ENCODE peak calls at places on chromosomes 7 and 10, in four cellular contexts. Z is heart left ventricle, H is natural killer cell, T is fibroblast of mammary gland. G is an unnamed sample.

GRCh38 chr7:51034531-51035264 is 252.0 kb upstream of the GRB10 start:
- DNase-seq in Z (no peak), H (no peak), T (peak), G (no peak)

GRCh38 chr7:105594034-105594433 is 12.7 kb upstream of the EFCAB10 start:
- DNase-seq in Z (no peak), H (no peak), T (no peak), G (no peak)

GRCh38 chr7:27151945-27152815 is at the start of gene HOXA3:
- DNase-seq in Z (no peak), H (no peak), T (peak), G (no peak)

GRCh38 chr7:127252736-127253288 is at the start of gene GRM8:
- DNase-seq in Z (no peak), H (peak), T (peak), G (peak)

GRCh38 chr10:129096340-129096984 is 370.6 kb upstream of the MGMT start:
- DNase-seq in Z (peak), H (no peak), T (peak), G (no peak)

GRCh38 chr7:75739796-75740672 is 1.3 kb upstream of the HIP1 start:
- DNase-seq in Z (no peak), H (no peak), T (peak), G (no peak)

GRCh38 chr7:495761-496321 is 23.8 kb downstream of the PDGFA start:
- DNase-seq in Z (peak), H (no peak), T (no peak), G (no peak)

GRCh38 chr7:106178593-106179134 is 66.6 kb upstream of the SYPL1 start:
- DNase-seq in Z (peak), H (no peak), T (peak), G (no peak)

GRCh38 chr10:131905603-131906268 is 4.9 kb downstream of the PPP2R2D start:
- DNase-seq in Z (no peak), H (no peak), T (no peak), G (no peak)

GRCh38 chr10:13815766-13816165 is 229.0 kb downstream of the PRPF18 start:
- DNase-seq in Z (no peak), H (no peak), T (peak), G (no peak)

GRCh38 chr10:3102721-3103410 is 35.5 kb downstream of the PFKP start:
- DNase-seq in Z (no peak), H (no peak), T (peak), G (no peak)

GRCh38 chr10:25786181-25786580 is 147.8 kb upstream of the MYO3A start:
- DNase-seq in Z (no peak), H (no peak), T (no peak), G (no peak)

GRCh38 chr7:19144661-19145428 is at the start of gene FERD3L:
- DNase-seq in Z (no peak), H (no peak), T (no peak), G (no peak)

GRCh38 chr10:33187427-33187999 is 147.0 kb downstream of the NRP1 start:
- DNase-seq in Z (no peak), H (no peak), T (no peak), G (no peak)

GRCh38 chr7:122013070-122013469 is 131.0 kb downstream of the AASS start:
- DNase-seq in Z (no peak), H (no peak), T (peak), G (no peak)

GRCh38 chr7:66737667-66738066 is 2.9 kb upstream of the RABGEF1 start:
- DNase-seq in Z (no peak), H (no peak), T (no peak), G (no peak)

GRCh38 chr7:141584935-141585334 is 33.7 kb downstream of the AGK start:
- DNase-seq in Z (no peak), H (no peak), T (no peak), G (no peak)

GRCh38 chr7:127571741-127572505 is 13.5 kb downstream of the GCC1 start:
- DNase-seq in Z (no peak), H (no peak), T (no peak), G (no peak)

GRCh38 chr7:20033621-20034200 is 183.5 kb downstream of the MACC1 start:
- DNase-seq in Z (no peak), H (no peak), T (peak), G (no peak)

GRCh38 chr7:50793115-50793946 is 10.6 kb upstream of the GRB10 start:
- DNase-seq in Z (peak), H (no peak), T (peak), G (no peak)

GRCh38 chr10:28661035-28661434 is 16.3 kb upstream of the BAMBI start:
- DNase-seq in Z (no peak), H (no peak), T (peak), G (no peak)

GRCh38 chr10:114408112-114408967 is 4.0 kb upstream of the AFAP1L2 start:
- DNase-seq in Z (no peak), H (no peak), T (no peak), G (no peak)
- TF ChIP-seq CTCF in Z (no peak), H (no peak), T (no peak), G (no peak)

GRCh38 chr10:120977892-120978291 is 126.7 kb downstream of the WDR11 start:
- DNase-seq in Z (no peak), H (no peak), T (no peak), G (no peak)

GRCh38 chr10:120981601-120982381 is 130.6 kb downstream of the WDR11 start:
- DNase-seq in Z (no peak), H (no peak), T (no peak), G (no peak)

GRCh38 chr10:120978589-120979252 is 127.6 kb downstream of the WDR11 start:
- DNase-seq in Z (no peak), H (no peak), T (peak), G (no peak)

GRCh38 chr10:120980316-120980975 is 129.3 kb downstream of the WDR11 start:
- DNase-seq in Z (no peak), H (no peak), T (no peak), G (no peak)

GRCh38 chr10:120979435-120980315 is 128.5 kb downstream of the WDR11 start:
- DNase-seq in Z (no peak), H (no peak), T (no peak), G (no peak)
- TF ChIP-seq CTCF in Z (no peak), H (no peak), T (no peak), G (no peak)

GRCh38 chr10:108439397-108439796 is 1274.9 kb upstream of the SORCS1 start:
- DNase-seq in Z (no peak), H (no peak), T (peak), G (no peak)
- TF ChIP-seq CTCF in Z (no peak), H (no peak), T (peak), G (no peak)

DNA sequence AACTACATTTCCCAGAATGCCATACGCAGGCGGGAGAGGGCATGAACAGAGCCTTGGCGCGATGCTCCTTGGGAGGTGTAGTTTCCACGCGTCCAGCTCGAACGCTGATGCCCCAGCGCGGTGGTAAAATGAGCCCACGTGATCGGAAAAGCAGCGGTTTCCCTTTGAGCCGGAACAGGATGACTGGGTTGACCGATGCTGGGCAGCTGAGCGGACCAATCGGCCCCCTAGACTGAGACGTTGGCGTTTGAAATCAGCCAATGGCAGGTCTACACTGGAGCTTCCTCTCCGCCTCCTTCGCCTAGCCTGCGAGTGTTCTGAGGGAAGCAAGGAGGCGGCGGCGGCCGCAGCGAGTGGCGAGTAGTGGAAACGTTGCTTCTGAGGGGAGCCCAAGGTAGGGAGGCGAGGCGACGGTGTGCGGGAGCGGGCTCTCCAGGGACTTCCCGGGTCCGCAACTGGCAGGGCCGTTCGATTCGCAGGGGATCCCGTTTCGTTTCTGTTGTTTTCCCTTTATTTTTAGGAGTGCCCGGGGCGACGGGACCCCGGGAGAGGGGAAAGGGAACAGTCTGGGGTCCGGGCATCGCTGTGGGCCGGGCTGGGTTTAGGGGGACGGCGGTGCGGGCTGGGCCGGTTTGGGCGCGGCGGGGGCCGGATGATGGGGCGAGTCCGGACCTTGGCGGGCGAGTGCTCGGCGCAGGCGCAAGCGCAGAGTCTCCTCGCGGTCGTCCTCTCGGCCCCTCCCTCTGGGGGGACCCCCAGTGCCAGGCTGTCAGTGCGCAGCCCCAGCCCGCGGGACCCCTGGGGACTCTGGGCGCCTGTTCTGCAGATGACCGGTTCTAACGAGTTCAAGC is at the start of gene BUB3:
- DNase-seq in Z (peak), H (peak), T (peak), G (peak)
- TF ChIP-seq CTCF in Z (peak), H (no peak), T (no peak), G (no peak)

GRCh38 chr7:3480197-3480596 is 179.1 kb downstream of the SDK1 start:
- DNase-seq in Z (no peak), H (no peak), T (no peak), G (no peak)

GRCh38 chr7:3481435-3481834 is 180.4 kb downstream of the SDK1 start:
- DNase-seq in Z (no peak), H (no peak), T (no peak), G (no peak)

DNA sequence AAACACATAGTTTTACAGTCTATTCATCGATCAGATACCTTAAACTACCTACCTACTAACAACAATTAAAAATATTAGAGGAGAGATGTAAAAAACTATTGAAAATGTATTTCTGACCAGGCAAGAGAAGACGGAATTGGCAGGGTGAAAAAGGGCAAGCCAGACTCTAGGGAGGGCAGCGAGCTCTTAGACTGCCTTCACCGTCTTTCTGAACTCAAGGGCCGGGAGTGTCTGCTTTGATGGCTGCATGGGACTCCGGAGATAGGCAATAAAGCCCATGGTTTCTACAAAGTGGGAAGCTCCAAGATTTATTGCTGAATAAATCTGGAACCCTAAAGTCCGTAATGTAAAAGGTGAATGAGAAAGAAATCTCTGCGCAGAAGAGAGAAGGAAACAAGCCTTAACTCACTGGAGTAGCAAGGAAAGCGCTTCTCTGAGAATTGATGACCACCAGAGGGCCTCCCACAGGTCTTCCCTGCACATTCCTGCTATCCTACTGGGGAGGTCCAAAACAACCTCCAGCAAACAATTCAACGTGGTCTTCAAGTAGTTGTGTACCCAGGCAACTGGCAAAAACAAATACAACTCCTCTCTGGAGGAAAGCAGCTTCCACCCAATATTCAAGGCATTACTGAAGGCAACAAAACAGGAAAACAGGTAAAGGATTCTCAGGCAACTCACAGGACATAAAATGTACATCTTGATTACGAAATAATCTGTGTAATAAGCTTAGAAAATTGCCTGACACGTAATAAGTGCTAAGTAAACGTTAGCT is 181.3 kb downstream of the SDK1 start:
- DNase-seq in Z (no peak), H (no peak), T (peak), G (no peak)
- TF ChIP-seq CTCF in Z (peak), H (no peak), T (peak), G (no peak)

GRCh38 chr7:30770936-30771858 is at the start of gene MINDY4:
- DNase-seq in Z (peak), H (peak), T (peak), G (peak)
- TF ChIP-seq CTCF in Z (no peak), H (no peak), T (no peak), G (no peak)

GRCh38 chr10:102393411-102394078 is 2.0 kb upstream of the NFKB2 start:
- DNase-seq in Z (peak), H (no peak), T (no peak), G (no peak)
- TF ChIP-seq CTCF in Z (peak), H (peak), T (peak), G (no peak)

G was measured in activated B cell treated with CpG ODN at 0.5 μM for 24 hours.